ENCODE peak calls at places on chromosomes 2 and 18, in four cellular contexts. P is cardiac septum, D is EL, U is H9. K is an unnamed sample.

GRCh38 chr2:209644842-209645241 is 126.8 kb upstream of the UNC80 start:
- DNase-seq in P (no peak), U (no peak), D (no peak), K (no peak)

GRCh38 chr2:217979151-217979811 is 23.5 kb downstream of the TNS1 start:
- DNase-seq in P (peak; percentile 69), U (no peak), D (no peak), K (no peak)

GRCh38 chr2:73823916-73824523 is 4.7 kb upstream of the STAMBP start:
- DNase-seq in D (peak; percentile 75), U (no peak), P (no peak), K (no peak)

GRCh38 chr2:168246072-168246482 is 1.3 kb downstream of the STK39 start:
- DNase-seq in U (no peak), D (no peak), P (no peak), K (no peak)

GRCh38 chr2:65103013-65103720 is 26.7 kb downstream of the RAB1A start:
- DNase-seq in D (peak; percentile 54), U (no peak), P (no peak), K (peak; percentile 22)

GRCh38 chr2:217054791-217055190 is 194.9 kb upstream of the TNP1 start:
- DNase-seq in U (no peak), D (no peak), P (no peak), K (no peak)

GRCh38 chr2:174344716-174345472 is 10.1 kb downstream of the SP9 start:
- DNase-seq in D (peak; percentile 53), P (no peak), U (no peak), K (no peak)

GRCh38 chr2:46379213-46380037 is 82.2 kb downstream of the EPAS1 start:
- DNase-seq in U (peak; percentile 12), D (no peak), P (no peak), K (no peak)

GRCh38 chr18:79911009-79911870 is 40.2 kb downstream of the SLC66A2 start:
- DNase-seq in D (no peak), P (peak; percentile 60), U (peak; percentile 47), K (peak; percentile 72)

GRCh38 chr2:231364961-231365810 is 30.3 kb upstream of the B3GNT7 start:
- DNase-seq in D (peak; percentile 90), P (peak; percentile 72), U (no peak), K (peak; percentile 56)

GRCh38 chr18:49591775-49592174 is 29.9 kb downstream of the LIPG start:
- DNase-seq in D (no peak), P (no peak), U (no peak), K (no peak)

GRCh38 chr2:111119847-111120252 is 864 bp upstream of the BCL2L11 start:
- DNase-seq in P (no peak), D (no peak), U (no peak), K (peak; percentile 31)

GRCh38 chr2:43358688-43359201 is 132.3 kb upstream of the ZFP36L2 start:
- DNase-seq in D (no peak), U (no peak), P (no peak), K (no peak)

GRCh38 chr2:231323316-231323715 is 72.2 kb upstream of the B3GNT7 start:
- DNase-seq in U (peak; percentile 53), D (no peak), P (no peak), K (no peak)

GRCh38 chr2:98835831-98836385 is 100.1 kb downstream of the CRACDL start:
- DNase-seq in D (no peak), U (no peak), P (no peak), K (peak; percentile 51)

GRCh38 chr2:118752762-118753429 is 94.6 kb downstream of the EN1 start:
- DNase-seq in D (no peak), U (no peak), P (no peak), K (no peak)

GRCh38 chr2:136214284-136214683 is 96.3 kb upstream of the CXCR4 start:
- DNase-seq in U (no peak), P (no peak), D (no peak), K (no peak)

GRCh38 chr2:117801826-117802225 is 12.7 kb upstream of the DDX18 start:
- DNase-seq in D (peak; percentile 55), P (no peak), U (no peak), K (no peak)

GRCh38 chr18:5103286-5103685 is 93.8 kb downstream of the AKAIN1 start:
- DNase-seq in D (no peak), U (no peak), P (no peak), K (no peak)

GRCh38 chr2:60530228-60530627 is 23.2 kb downstream of the BCL11A start:
- DNase-seq in U (no peak), D (no peak), P (no peak), K (no peak)

GRCh38 chr2:72665448-72665847 is 160.4 kb downstream of the EXOC6B start:
- DNase-seq in U (no peak), P (no peak), D (no peak), K (no peak)

GRCh38 chr18:54255141-54255540 is 14.2 kb upstream of the POLI start:
- DNase-seq in P (no peak), U (no peak), D (no peak), K (no peak)

GRCh38 chr2:197184959-197185586 is 125.5 kb downstream of the ANKRD44 start:
- DNase-seq in U (no peak), P (peak; percentile 90), D (no peak), K (no peak)

GRCh38 chr2:54879037-54879436 is 155.6 kb downstream of the EML6 start:
- DNase-seq in D (no peak), U (no peak), P (no peak), K (no peak)

GRCh38 chr2:157056200-157056676 is 201.3 kb upstream of the GALNT5 start:
- DNase-seq in P (no peak), U (no peak), D (peak; percentile 75), K (no peak)

GRCh38 chr18:58590827-58591226 is 38.1 kb downstream of the ALPK2 start:
- DNase-seq in D (no peak), U (no peak), P (no peak), K (no peak)

GRCh38 chr2:220499281-220499680 is 871.9 kb downstream of the SLC4A3 start:
- DNase-seq in P (no peak), U (no peak), D (peak; percentile 86), K (no peak)

GRCh38 chr2:102000813-102001766 is 9.3 kb downstream of the IL1R2 start:
- DNase-seq in D (no peak), U (no peak), P (no peak), K (no peak)

GRCh38 chr2:238239552-238239871 is 326 bp downstream of the HES6 start:
- DNase-seq in P (no peak), D (no peak), U (no peak), K (no peak)